ENCODE peak calls at places on chromosome 20, in five cellular contexts. U, O, L, K and X are unnamed samples.

GRCh38 chr20:64084209-64085152 is at the start of gene LKAAEAR1:
- DNase-seq in U (no peak), L (no peak), K (no peak), O (no peak), X (no peak)

GRCh38 chr20:15523431-15523830 is 1049.8 kb downstream of the KIF16B start:
- DNase-seq in K (no peak), L (no peak), O (no peak), U (no peak), X (no peak)

GRCh38 chr20:33305591-33306057 is 22.6 kb downstream of the BPIFB1 start:
- DNase-seq in L (no peak), U (no peak), K (no peak), O (no peak), X (no peak)

GRCh38 chr20:1666802-1667201 is 9.2 kb upstream of the SIRPG start:
- DNase-seq in K (no peak), O (no peak), U (no peak), L (no peak), X (no peak)

GRCh38 chr20:3093861-3094361 is 9.4 kb upstream of the AVP start:
- DNase-seq in L (no peak), U (no peak), O (no peak), K (no peak), X (no peak)

GRCh38 chr20:24948939-24949679 is at the start of gene CST7:
- DNase-seq in U (no peak), K (no peak), L (no peak), O (no peak), X (no peak)

GRCh38 chr20:33076662-33077398 is 2.6 kb upstream of the BPIFB4 start:
- DNase-seq in O (no peak), L (no peak), U (no peak), K (no peak), X (no peak)

GRCh38 chr20:59736366-59736765 is 132.0 kb downstream of the PHACTR3 start:
- DNase-seq in O (no peak), K (no peak), U (no peak), L (no peak), X (no peak)

GRCh38 chr20:1897486-1897885 is 2.3 kb downstream of the SIRPA start:
- DNase-seq in K (peak), U (no peak), O (no peak), L (no peak), X (no peak)

GRCh38 chr20:23340524-23340923 is 10.1 kb upstream of the NXT1 start:
- DNase-seq in U (peak), L (peak), K (peak), O (peak), X (no peak)

GRCh38 chr20:20820104-20820503 is 107.7 kb upstream of the RALGAPA2 start:
- DNase-seq in O (no peak), K (no peak), U (no peak), L (no peak), X (no peak)

GRCh38 chr20:19683822-19684221 is 74.2 kb upstream of the RIN2 start:
- DNase-seq in L (no peak), O (no peak), U (no peak), K (no peak), X (no peak)

DNA sequence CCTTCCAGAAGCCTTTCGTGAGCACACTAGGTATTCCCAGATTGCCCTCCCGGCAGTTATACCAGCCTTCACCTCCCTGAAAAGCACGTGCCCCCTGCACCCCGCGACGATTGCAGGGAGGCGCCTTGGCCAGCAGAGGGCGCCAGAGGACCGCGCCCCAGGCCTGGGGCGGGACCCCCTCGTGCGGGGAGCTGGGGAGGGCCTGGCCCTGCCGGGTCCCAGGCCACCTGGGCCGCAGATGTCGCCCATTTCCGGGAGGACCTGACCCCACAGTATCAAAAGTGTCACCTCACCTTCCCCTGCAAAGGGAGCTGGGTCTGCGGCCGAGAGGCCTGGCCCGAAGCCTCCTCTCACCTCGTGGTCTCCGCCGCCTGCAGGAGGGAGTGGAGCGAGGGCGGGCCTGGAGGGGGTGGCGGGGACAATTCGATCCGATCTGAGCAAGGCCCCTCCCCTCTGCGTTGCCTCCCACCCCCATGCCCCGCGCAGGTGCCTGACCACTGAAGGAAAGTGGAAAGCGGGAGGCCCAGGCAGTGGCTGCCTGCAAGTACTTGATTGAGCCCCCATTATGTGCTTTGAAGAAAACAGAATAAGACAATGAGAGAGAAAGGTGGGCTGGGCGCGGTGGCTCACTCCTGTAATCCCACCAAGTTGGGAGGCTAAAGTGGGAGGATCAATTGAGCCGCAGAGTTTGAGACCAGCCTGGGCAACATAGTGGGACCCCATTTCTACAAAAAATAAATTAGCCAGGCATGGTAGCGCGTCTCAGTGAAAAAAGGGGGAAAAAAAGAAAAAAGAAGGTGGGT is 3.5 kb upstream of the SNAI1 start:
- DNase-seq in L (no peak), U (no peak), K (no peak), O (no peak), X (peak)
- H3K4me3 ChIP-seq in L (peak), U (no peak), K (peak), O (peak), X (no peak)

GRCh38 chr20:43936805-43937204 is 22.2 kb downstream of the TOX2 start:
- DNase-seq in O (no peak), U (no peak), K (no peak), L (no peak), X (no peak)
- H3K27ac ChIP-seq in O (no peak), U (no peak), K (no peak), L (no peak), X (no peak)

GRCh38 chr20:58558483-58559367 is 43.5 kb upstream of the APCDD1L start:
- DNase-seq in K (no peak), L (no peak), U (no peak), O (no peak), X (no peak)
- TF ChIP-seq CTCF in K (no peak), L (no peak), U (no peak), O (no peak), X (no peak)

GRCh38 chr20:62660768-62661167 is 18.5 kb downstream of the SLCO4A1 start:
- DNase-seq in O (no peak), L (no peak), K (no peak), U (no peak), X (peak)

GRCh38 chr20:62658593-62659159 is 16.4 kb downstream of the SLCO4A1 start:
- DNase-seq in U (no peak), L (no peak), O (no peak), K (no peak), X (no peak)

GRCh38 chr20:62659488-62659887 is 17.2 kb downstream of the SLCO4A1 start:
- DNase-seq in O (no peak), U (no peak), K (no peak), L (peak), X (no peak)

GRCh38 chr20:62661647-62662046 is 19.3 kb downstream of the SLCO4A1 start:
- DNase-seq in U (no peak), O (no peak), L (no peak), K (no peak), X (no peak)

GRCh38 chr20:62660216-62660615 is 17.9 kb downstream of the SLCO4A1 start:
- DNase-seq in U (no peak), K (no peak), L (no peak), O (no peak), X (no peak)
- H3K4me3 ChIP-seq in U (no peak), K (no peak), L (no peak), O (no peak), X (no peak)

GRCh38 chr20:17825251-17825691 is 125.5 kb downstream of the BANF2 start:
- DNase-seq in K (no peak), O (no peak), L (no peak), U (no peak), X (no peak)
- H3K27ac ChIP-seq in K (no peak), O (peak), L (no peak), U (no peak), X (no peak)

GRCh38 chr20:49543858-49544437 is 24.0 kb downstream of the PTGIS start:
- DNase-seq in U (no peak), O (no peak), L (no peak), K (no peak), X (no peak)

GRCh38 chr20:49544535-49544934 is 23.4 kb downstream of the PTGIS start:
- DNase-seq in L (no peak), O (no peak), K (no peak), U (no peak), X (no peak)

GRCh38 chr20:49548371-49548947 is 19.5 kb downstream of the PTGIS start:
- DNase-seq in U (no peak), K (no peak), L (no peak), O (no peak), X (no peak)

GRCh38 chr20:49543071-49543857 is 24.7 kb downstream of the PTGIS start:
- DNase-seq in O (no peak), K (no peak), L (no peak), U (no peak), X (no peak)

GRCh38 chr20:49545572-49545971 is 22.4 kb downstream of the PTGIS start:
- DNase-seq in K (no peak), U (no peak), O (no peak), L (no peak), X (no peak)
- TF ChIP-seq CTCF in K (no peak), U (no peak), O (no peak), L (no peak), X (no peak)

GRCh38 chr20:38342196-38342595 is 4.1 kb upstream of the LBP start:
- DNase-seq in K (no peak), U (no peak), O (no peak), L (no peak), X (no peak)

GRCh38 chr20:38345643-38346042 is 639 bp upstream of the LBP start:
- DNase-seq in U (no peak), K (no peak), O (no peak), L (no peak), X (no peak)

GRCh38 chr20:38342716-38343106 is 3.6 kb upstream of the LBP start:
- DNase-seq in U (no peak), K (no peak), L (no peak), O (no peak), X (no peak)

GRCh38 chr20:38343107-38343797 is 3.0 kb upstream of the LBP start:
- DNase-seq in L (no peak), U (peak), K (peak), O (no peak), X (no peak)

DNA sequence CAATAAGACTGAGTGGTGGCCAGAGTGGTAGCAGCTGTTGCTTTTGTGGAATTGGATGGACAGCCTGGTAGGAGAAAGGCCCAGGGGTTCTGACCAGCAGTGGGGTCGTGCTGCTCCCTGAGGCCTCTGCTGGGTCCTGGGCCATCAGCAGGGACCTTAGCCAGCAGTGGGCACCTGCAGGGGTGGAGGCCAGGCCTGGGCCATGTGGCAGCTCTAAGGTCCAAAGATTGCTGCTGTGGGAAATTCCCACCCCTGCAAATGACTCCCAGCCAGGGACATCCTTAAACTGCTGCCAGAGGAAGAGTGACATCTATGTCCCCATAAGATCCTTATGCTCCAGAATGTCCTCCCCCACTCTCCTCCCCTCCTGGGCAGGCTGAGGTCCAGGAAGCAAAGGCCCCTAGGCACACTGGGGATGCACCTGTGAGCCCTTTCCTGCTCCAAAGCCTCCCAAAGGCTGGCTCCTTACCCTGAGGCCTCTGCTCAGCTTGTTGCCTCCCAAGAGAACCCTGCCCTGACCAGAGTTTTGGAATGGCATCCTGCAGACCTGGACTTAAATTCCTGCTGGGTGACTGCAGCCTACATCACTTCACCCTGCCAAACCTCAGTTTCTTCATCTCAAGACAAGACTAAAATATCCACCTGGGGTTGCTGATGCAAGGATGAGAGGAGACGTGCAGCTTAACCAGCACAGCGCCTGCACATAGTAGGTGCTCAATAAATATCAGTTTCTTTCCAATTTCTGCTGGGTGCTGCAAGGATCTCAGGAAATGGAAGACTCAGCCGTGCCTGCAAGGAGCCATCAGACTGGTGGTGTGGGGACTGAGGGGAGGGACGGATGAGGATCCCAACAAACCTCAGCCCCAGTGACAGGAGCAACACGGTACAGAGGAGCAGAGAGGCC is 2.2 kb upstream of the LBP start:
- DNase-seq in K (no peak), U (no peak), O (no peak), L (no peak), X (no peak)
- H3K4me3 ChIP-seq in K (no peak), U (no peak), O (no peak), L (no peak), X (no peak)